ENCODE peak calls at places on chromosome 4, in seven cellular contexts. Y, I, P, S, Q, G and C are unnamed samples.

GRCh38 chr4:76053730-76054129 is 17.9 kb upstream of the CXCL11 start:
- DNase-seq in Q (no peak), S (no peak), P (no peak), I (no peak), Y (no peak), G (no peak), C (no peak)

GRCh38 chr4:8912506-8912905 is 40.9 kb upstream of the HMX1 start:
- DNase-seq in G (peak; percentile 6), I (peak; percentile 35), Q (no peak), P (no peak), S (no peak), Y (no peak), C (no peak)

GRCh38 chr4:101941816-101942358 is 151.4 kb downstream of the BANK1 start:
- DNase-seq in I (no peak), Y (no peak), S (no peak), P (no peak), Q (peak; percentile 0), G (no peak), C (no peak)

GRCh38 chr4:80182237-80182866 is 15.0 kb upstream of the PRDM8 start:
- DNase-seq in S (no peak), P (no peak), I (no peak), Q (peak; percentile 43), Y (no peak), G (no peak), C (no peak)

GRCh38 chr4:4637710-4638109 is 95.9 kb upstream of the STX18 start:
- DNase-seq in Y (peak; percentile 51), S (no peak), I (no peak), G (no peak), P (no peak), Q (no peak), C (no peak)

GRCh38 chr4:151472711-151473110 is 63.7 kb downstream of the FHIP1A start:
- DNase-seq in I (no peak), G (no peak), Y (no peak), S (no peak), Q (no peak), P (no peak), C (no peak)

GRCh38 chr4:125736057-125736456 is 421.3 kb downstream of the FAT4 start:
- DNase-seq in P (peak; percentile 80), Y (peak; percentile 27), I (no peak), Q (peak; percentile 9), G (no peak), S (no peak), C (peak; percentile 71)

GRCh38 chr4:54091637-54092404 is 8.1 kb upstream of the GSX2 start:
- DNase-seq in Q (peak; percentile 88), Y (peak; percentile 46), G (peak; percentile 80), I (no peak), P (peak; percentile 67), S (peak; percentile 79), C (peak; percentile 77)

GRCh38 chr4:152778656-152779512 is 646 bp downstream of the TIGD4 start:
- DNase-seq in S (no peak), Q (no peak), P (peak; percentile 25), Y (peak; percentile 27), G (no peak), I (peak; percentile 49), C (peak; percentile 29)

GRCh38 chr4:172725581-172725980 is 443.0 kb upstream of the GALNT7 start:
- DNase-seq in Y (peak; percentile 57), S (no peak), P (no peak), Q (no peak), I (no peak), G (no peak), C (peak; percentile 11)

GRCh38 chr4:106287353-106287969 is 28.5 kb downstream of the TBCK start:
- DNase-seq in S (no peak), Q (no peak), Y (peak; percentile 96), G (no peak), P (peak; percentile 90), I (no peak), C (peak; percentile 97)

GRCh38 chr4:18882468-18882867 is 860.9 kb upstream of the LCORL start:
- DNase-seq in G (no peak), P (peak; percentile 74), I (no peak), Q (peak; percentile 1), S (no peak), Y (peak; percentile 74), C (peak; percentile 41)

GRCh38 chr4:69753666-69754065 is 6.8 kb downstream of the SULT1B1 start:
- DNase-seq in I (no peak), Q (peak; percentile 6), Y (peak; percentile 70), G (no peak), P (no peak), S (no peak), C (peak; percentile 36)

GRCh38 chr4:98816816-98817215 is 112.1 kb downstream of the EIF4E start:
- DNase-seq in P (no peak), Q (no peak), G (no peak), S (no peak), I (no peak), Y (no peak), C (no peak)

GRCh38 chr4:153787156-153787555 is 1.7 kb downstream of the SFRP2 start:
- DNase-seq in S (no peak), I (no peak), Y (no peak), P (no peak), G (no peak), Q (no peak), C (no peak)
- H3K4me3 ChIP-seq in S (no peak overlapping the region), I (peak overlapping the region; percentile 78), Y (no peak overlapping the region), P (no peak overlapping the region), G (no peak overlapping the region), Q (no peak overlapping the region), C (no peak overlapping the region)

DNA sequence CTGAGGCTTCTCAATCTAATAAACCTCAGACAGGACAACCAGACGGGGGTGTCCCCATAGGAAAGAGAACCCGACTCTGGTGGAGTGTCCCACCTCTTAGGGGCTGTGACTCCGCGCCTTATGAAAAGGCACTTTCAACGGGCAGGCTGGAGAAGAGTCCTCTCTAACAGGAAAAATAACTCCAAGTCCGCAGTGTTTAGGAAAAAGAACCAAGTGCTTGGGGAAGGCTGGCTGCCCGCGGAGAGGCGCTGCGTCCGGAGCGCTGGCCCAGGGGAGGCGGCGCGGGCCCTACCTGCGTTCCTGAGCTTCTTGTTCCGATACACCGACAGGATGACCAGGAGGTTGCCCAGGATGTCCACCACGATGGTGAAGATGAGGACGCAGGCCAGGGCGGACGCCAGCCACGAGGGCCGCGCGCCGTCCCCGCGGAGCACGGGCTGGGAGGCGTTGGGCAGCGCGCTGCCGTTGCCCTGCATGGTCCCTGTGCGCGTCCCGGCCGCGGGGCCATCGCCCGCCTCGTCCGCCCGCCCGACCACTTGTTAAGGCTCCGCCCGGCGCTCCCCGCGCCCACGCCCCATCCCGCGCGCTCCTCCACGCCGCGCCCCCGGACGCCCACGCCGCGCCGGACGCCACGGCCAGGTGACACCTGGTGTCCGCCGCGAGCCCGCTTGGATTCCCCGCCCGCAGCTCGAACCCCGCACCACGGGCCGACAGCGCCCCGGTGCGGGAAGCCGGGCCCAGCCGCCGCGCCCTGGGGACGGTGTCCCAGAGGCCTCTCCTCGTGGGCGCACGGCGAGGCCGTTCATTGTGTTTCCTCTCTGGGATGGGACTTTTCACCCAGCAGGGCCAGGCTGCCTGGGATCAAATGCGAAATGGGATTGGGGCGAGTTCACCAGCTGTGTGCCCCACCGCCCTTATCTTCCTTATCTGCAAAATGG is at the start of gene MTNR1A:
- DNase-seq in S (no peak), P (peak; percentile 25), I (no peak), Y (no peak), Q (no peak), G (peak; percentile 25), C (peak; percentile 22)
- H3K4me3 ChIP-seq in S (no peak within 1 kb of the TSS), P (peak within 1 kb of the TSS; percentile 27), I (peak within 1 kb of the TSS; percentile 62), Y (peak within 1 kb of the TSS; percentile 39), Q (peak within 1 kb of the TSS; percentile 24), G (no peak within 1 kb of the TSS), C (peak within 1 kb of the TSS; percentile 17)

GRCh38 chr4:25177147-25177546 is 16.9 kb upstream of the SEPSECS start:
- DNase-seq in Q (no peak), P (no peak), S (no peak), I (no peak), G (no peak), Y (no peak), C (no peak)

GRCh38 chr4:25171451-25171850 is 11.2 kb upstream of the SEPSECS start:
- DNase-seq in Y (no peak), Q (no peak), P (no peak), I (no peak), G (no peak), S (no peak), C (peak; percentile 40)

GRCh38 chr4:25174674-25175073 is 14.4 kb upstream of the SEPSECS start:
- DNase-seq in S (no peak), G (no peak), P (no peak), I (no peak), Y (peak; percentile 83), Q (no peak), C (peak; percentile 28)

GRCh38 chr4:25169446-25169845 is 9.2 kb upstream of the SEPSECS start:
- DNase-seq in G (no peak), I (no peak), S (no peak), Y (peak; percentile 78), Q (no peak), P (no peak), C (no peak)

GRCh38 chr4:25172964-25173917 is 13.0 kb upstream of the SEPSECS start:
- DNase-seq in Y (peak; percentile 99), P (peak; percentile 98), Q (peak; percentile 71), S (peak; percentile 89), G (no peak), I (no peak), C (peak; percentile 97)
- H3K4me3 ChIP-seq in Y (no peak overlapping the region), P (no peak overlapping the region), Q (no peak overlapping the region), S (no peak overlapping the region), G (no peak overlapping the region), I (no peak overlapping the region), C (no peak overlapping the region)

GRCh38 chr4:175999944-176000343 is 65.7 kb upstream of the WDR17 start:
- DNase-seq in S (no peak), Q (no peak), P (no peak), G (no peak), Y (no peak), I (no peak), C (no peak)

GRCh38 chr4:176002007-176002623 is 63.5 kb upstream of the WDR17 start:
- DNase-seq in G (peak; percentile 43), I (no peak), P (no peak), S (no peak), Y (no peak), Q (no peak), C (peak; percentile 4)

GRCh38 chr4:175997291-175997690 is 68.3 kb upstream of the WDR17 start:
- DNase-seq in Y (no peak), G (no peak), S (no peak), I (no peak), P (no peak), Q (no peak), C (no peak)

GRCh38 chr4:175998782-175999181 is 66.9 kb upstream of the WDR17 start:
- DNase-seq in Q (no peak), S (no peak), P (peak; percentile 18), I (no peak), G (no peak), Y (peak; percentile 44), C (no peak)

DNA sequence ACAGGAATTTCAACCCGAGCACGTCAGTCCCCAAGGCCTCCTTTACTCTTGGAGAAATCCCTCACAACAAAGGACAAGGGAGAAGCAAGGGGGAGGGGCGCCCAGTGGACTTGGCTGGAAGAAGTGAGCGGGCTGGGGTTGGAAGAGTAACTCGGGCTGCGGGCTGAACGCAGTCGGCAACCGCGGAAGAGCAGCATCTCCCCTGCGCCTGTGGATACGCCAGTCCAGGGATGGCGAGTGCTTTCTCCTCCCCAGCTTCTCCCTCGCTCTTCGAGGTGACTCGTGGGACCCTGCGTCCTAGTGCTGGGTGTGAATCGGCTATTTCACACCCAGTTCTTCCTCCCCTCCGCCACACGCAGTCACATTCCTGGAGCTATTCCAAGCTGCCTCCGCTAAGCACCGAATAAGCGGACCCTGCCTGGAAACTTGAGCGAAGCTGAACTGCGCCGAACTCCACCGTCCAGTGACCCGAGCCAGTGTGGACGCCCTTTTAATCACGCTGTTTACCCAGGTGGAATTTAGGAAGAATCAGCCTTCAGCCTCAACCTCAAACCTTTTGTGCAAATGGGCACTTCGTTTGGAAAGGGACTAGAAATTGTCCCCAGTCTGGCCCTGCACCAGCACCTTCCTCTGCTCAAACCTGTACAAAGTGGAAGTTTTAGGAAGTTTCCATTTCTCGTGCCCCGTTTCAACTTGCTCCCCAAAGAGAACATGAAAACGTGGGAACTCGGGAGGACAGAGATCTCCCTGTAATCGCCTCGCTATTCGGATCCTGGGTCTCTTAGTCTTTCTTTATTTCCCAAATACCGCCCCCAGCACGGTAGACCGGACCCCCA is 64.3 kb upstream of the WDR17 start:
- DNase-seq in Y (no peak), G (peak; percentile 23), S (no peak), Q (no peak), P (peak; percentile 43), I (no peak), C (peak; percentile 25)
- H3K4me3 ChIP-seq in Y (peak overlapping the region; percentile 24), G (peak overlapping the region; percentile 12), S (peak overlapping the region; percentile 59), Q (peak overlapping the region; percentile 40), P (peak overlapping the region; percentile 46), I (peak overlapping the region; percentile 69), C (peak overlapping the region; percentile 41)